ENCODE peak calls at places on chromosomes 2 and 18, in five cellular contexts. D is heart right ventricle, K is stomach, X is fibroblast of lung, I is transverse colon. S is an unnamed sample.

GRCh38 chr2:45412754-45413379 is 198.2 kb downstream of the SRBD1 start:
- DNase-seq in K (no peak), I (no peak), X (peak; percentile 65), D (no peak), S (no peak)

GRCh38 chr18:57426187-57426586 is 9.0 kb upstream of the ONECUT2 start:
- DNase-seq in X (no peak), K (no peak), I (no peak), D (no peak), S (no peak)

GRCh38 chr18:38909972-38910371 is 1344.4 kb upstream of the CELF4 start:
- DNase-seq in K (no peak), D (no peak), X (peak; percentile 9), I (no peak), S (no peak)

GRCh38 chr2:216615298-216616082 is 17.7 kb upstream of the IGFBP2 start:
- DNase-seq in D (no peak), X (no peak), K (no peak), I (no peak), S (no peak)

GRCh38 chr2:85476624-85477023 is 58.1 kb downstream of the SH2D6 start:
- DNase-seq in K (no peak), X (no peak), I (no peak), D (no peak), S (no peak)

GRCh38 chr2:231672617-231673347 is 35.5 kb upstream of the PTMA start:
- DNase-seq in K (peak; percentile 72), D (peak; percentile 73), X (peak; percentile 60), I (peak; percentile 87), S (peak; percentile 81)

GRCh38 chr2:47299555-47299954 is 103.4 kb upstream of the MSH2 start:
- DNase-seq in I (no peak), K (no peak), X (peak; percentile 66), D (no peak), S (no peak)

GRCh38 chr2:64980192-64980591 is 9.0 kb upstream of the SLC1A4 start:
- DNase-seq in I (no peak), D (no peak), X (no peak), K (no peak), S (no peak)

GRCh38 chr2:52518673-52519072 is 1248.9 kb upstream of the CHAC2 start:
- DNase-seq in X (no peak), I (no peak), K (no peak), D (no peak), S (no peak)

GRCh38 chr18:77761332-77761731 is 511.7 kb downstream of the GALR1 start:
- DNase-seq in I (no peak), K (no peak), D (no peak), X (no peak), S (no peak)

GRCh38 chr2:203905661-203906060 is 30.9 kb upstream of the ICOS start:
- DNase-seq in I (no peak), K (no peak), D (no peak), X (no peak), S (no peak)

GRCh38 chr18:64253222-64253621 is 104.3 kb upstream of the LINC00305 start:
- DNase-seq in I (no peak), X (no peak), K (no peak), D (no peak), S (no peak)

GRCh38 chr2:109428841-109429710 is 184.7 kb downstream of the SEPTIN10 start:
- DNase-seq in X (no peak), D (no peak), K (no peak), I (no peak), S (no peak)

GRCh38 chr2:33077841-33078240 is 131.1 kb downstream of the LTBP1 start:
- DNase-seq in X (no peak), D (no peak), K (no peak), I (no peak), S (no peak)

GRCh38 chr2:185643434-185643833 is 95.2 kb upstream of the FSIP2 start:
- DNase-seq in I (no peak), X (no peak), K (no peak), D (no peak), S (no peak)

GRCh38 chr2:188159484-188159883 is 132.2 kb upstream of the GULP1 start:
- DNase-seq in K (no peak), X (no peak), I (no peak), D (no peak), S (no peak)

GRCh38 chr2:30197570-30197969 is 33.8 kb upstream of the LBH start:
- DNase-seq in X (no peak), I (no peak), K (no peak), D (no peak), S (no peak)

GRCh38 chr2:13009027-13009426 is 292.3 kb downstream of the TRIB2 start:
- DNase-seq in D (no peak), I (no peak), X (peak; percentile 18), K (no peak), S (no peak)

GRCh38 chr2:241886840-241887447 is 17.4 kb downstream of the RTP5 start:
- DNase-seq in I (no peak), D (no peak), K (no peak), X (no peak), S (no peak)

GRCh38 chr2:118249531-118249930 is 161.3 kb downstream of the INSIG2 start:
- DNase-seq in I (no peak), X (no peak), K (no peak), D (no peak), S (no peak)

GRCh38 chr2:26008851-26009566 is 24.9 kb upstream of the RAB10 start:
- DNase-seq in X (peak; percentile 90), I (peak; percentile 72), D (peak; percentile 52), K (peak; percentile 73), S (peak; percentile 82)

GRCh38 chr2:240234503-240234951 is 94.1 kb upstream of the OTOS start:
- DNase-seq in K (no peak), D (peak; percentile 3), X (no peak), I (no peak), S (peak; percentile 19)

GRCh38 chr2:232883116-232883721 is 13.2 kb downstream of the SNORC start:
- DNase-seq in X (no peak), I (no peak), D (no peak), K (no peak), S (peak; percentile 41)

GRCh38 chr2:47964722-47965434 is 58.6 kb upstream of the FBXO11 start:
- DNase-seq in X (no peak), D (no peak), K (no peak), I (no peak), S (no peak)

GRCh38 chr2:238685713-238686112 is 162.2 kb upstream of the TWIST2 start:
- DNase-seq in I (no peak), D (no peak), K (no peak), X (no peak), S (no peak)
- TF ChIP-seq CTCF in I (no peak), D (no peak), K (no peak), X (no peak), S (no peak)

GRCh38 chr2:57205241-57205640 is 841.4 kb upstream of the VRK2 start:
- DNase-seq in K (no peak), X (no peak), D (no peak), I (no peak), S (no peak)

GRCh38 chr2:57209799-57210198 is 836.8 kb upstream of the VRK2 start:
- DNase-seq in D (no peak), K (no peak), I (no peak), X (no peak), S (no peak)

GRCh38 chr2:57207191-57207590 is 839.4 kb upstream of the VRK2 start:
- DNase-seq in D (no peak), K (no peak), I (no peak), X (peak; percentile 66), S (no peak)

GRCh38 chr2:57210855-57211254 is 835.8 kb upstream of the VRK2 start:
- DNase-seq in I (no peak), K (no peak), D (no peak), X (no peak), S (no peak)
- H3K9me3 ChIP-seq in I (no peaks in the 10 kb centered on the region), K (no peaks in the 10 kb centered on the region), D (no peaks in the 10 kb centered on the region), X (no peaks in the 10 kb centered on the region), S (peaks cover 3% of the 10 kb centered on the region)

DNA sequence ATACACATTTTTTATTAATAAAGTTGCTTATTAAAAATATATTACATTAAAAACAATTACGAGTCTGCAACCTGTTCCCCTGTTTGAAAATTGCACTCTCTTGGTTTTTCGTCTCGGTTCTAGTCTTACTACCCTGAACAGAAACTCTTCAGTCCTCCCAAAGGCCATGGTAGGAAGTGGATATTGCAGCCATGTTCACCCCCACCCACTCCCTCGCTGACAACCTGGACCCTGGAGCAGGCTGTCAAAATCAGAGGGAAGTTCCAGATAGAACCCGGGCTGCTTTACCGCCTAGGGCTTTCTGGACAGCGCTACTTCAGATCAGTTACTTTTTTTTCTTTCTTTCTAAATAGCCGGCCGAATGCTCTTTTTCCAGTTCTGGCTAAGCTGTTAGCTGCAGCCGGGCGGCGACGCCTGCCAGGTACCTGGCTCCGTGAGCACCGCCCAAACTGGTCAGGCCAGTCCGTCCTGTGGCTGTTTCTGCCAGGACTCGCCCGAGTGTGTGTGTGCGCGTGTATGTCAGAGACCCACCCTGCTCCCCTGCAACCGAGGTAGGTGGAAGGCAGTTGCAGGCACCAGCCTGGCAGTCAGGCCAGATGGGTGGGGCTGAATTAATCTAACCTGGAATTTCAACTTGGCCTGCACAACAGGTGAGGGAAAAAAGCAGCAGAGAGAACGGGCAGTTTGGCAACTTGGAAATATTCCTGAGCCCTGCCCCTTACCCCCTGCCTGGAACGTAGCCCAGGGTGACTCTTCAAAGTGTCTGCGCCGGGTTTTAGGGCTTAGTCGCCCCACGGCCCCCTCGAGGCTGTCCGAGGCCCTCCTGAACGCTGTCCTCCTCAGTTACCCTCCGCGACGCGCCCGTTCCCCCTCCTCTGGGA is 1.1 kb upstream of the TET3 start:
- DNase-seq in X (no peak), K (peak; percentile 97), D (no peak), I (peak; percentile 95), S (peak; percentile 96)
- H3K4me1 ChIP-seq in X (peaks cover 16% of the 10 kb centered on the region), K (peaks cover 53% of the 10 kb centered on the region), D (peaks cover 87% of the 10 kb centered on the region), I (peaks cover 85% of the 10 kb centered on the region), S (peaks cover 84% of the 10 kb centered on the region)

DNA sequence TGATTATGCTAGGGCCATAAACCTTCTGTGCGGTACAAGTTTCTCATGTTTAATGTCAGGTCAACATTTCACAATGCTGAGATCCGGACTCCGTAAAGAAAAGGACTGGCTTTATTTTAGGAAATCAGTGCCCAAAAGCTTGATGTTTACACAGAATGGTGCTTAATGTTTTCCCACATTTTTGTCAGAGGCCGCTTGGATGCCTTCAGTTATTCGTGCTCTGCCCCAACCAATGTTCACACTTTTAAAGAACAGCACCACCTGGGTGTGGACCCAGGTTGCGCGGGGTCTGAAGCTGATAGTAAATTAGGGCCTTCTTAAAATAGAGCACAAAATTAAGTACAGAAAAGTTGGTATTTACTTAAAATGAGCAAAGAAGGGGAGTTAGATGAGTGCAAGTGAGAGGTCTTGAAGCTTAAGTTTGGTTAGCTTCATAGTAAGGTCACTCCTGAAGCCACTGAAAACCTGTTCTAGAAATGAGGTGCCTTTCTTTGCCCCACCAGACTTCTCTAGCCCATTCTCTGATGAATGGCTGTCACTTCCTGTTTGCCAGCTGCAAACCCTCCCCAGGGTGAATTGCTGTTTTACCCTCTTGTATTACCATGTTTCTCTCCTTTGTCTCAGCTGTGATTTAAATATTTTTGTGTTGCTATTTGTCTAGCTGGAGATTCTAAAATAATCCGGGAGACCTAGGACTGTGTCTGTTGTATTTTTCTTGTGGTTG is 20.5 kb downstream of the SLC3A1 start:
- DNase-seq in X (no peak), I (no peak), D (no peak), K (no peak), S (no peak)
- TF ChIP-seq CTCF in X (peak; percentile 23), I (no peak), D (no peak), K (no peak), S (no peak)

DNA sequence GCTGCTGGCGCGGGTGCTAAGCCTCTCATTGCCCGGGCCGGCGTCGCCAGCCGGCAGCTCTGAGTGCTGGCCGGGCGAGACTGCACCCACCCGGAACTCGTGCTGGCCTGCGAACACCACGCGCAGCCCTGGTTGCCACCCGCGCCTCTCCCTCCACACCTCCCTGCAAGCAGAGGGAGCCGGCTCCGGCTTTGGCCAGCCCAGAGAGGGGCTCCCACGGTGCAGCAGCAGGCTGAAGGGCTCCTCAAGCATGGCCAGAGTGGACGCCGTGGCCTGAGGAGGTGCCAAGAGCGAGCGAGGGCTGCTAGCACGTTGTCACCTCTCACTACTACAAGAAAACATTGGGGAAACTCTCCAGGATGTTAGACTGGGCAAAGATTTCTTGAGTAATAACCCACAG is 98.6 kb downstream of the SPIRE1 start:
- DNase-seq in K (no peak), D (no peak), I (no peak), X (no peak), S (no peak)
- H3K9me3 ChIP-seq in K (no peaks in the 10 kb centered on the region), D (no peaks in the 10 kb centered on the region), I (peaks cover 18% of the 10 kb centered on the region), X (no peaks in the 10 kb centered on the region), S (peaks cover 11% of the 10 kb centered on the region)

S was measured in lower lobe of right lung.